ENCODE peak calls at places on chromosomes 1 and 21, in five cellular contexts. O is GM20000, M is progenitor cell of endocrine pancreas, Z is H1, J is A549. D is an unnamed sample.

GRCh38 chr1:233182587-233182986 is 112.9 kb downstream of the PCNX2 start:
- DNase-seq in J (no peak), M (no peak), Z (no peak), O (no peak), D (no peak)

GRCh38 chr1:40495315-40495903 is 13.2 kb upstream of the EXO5 start:
- DNase-seq in Z (no peak), M (no peak), J (no peak), O (no peak), D (no peak)

GRCh38 chr1:28517649-28517999 is 11.8 kb downstream of the RCC1 start:
- DNase-seq in O (no peak), M (no peak), Z (peak; percentile 66), J (no peak), D (no peak)

GRCh38 chr1:214657299-214657698 is 54.3 kb downstream of the CENPF start:
- DNase-seq in O (no peak), Z (no peak), J (no peak), M (no peak), D (no peak)

GRCh38 chr1:243713470-243714186 is 136.4 kb downstream of the AKT3 start:
- DNase-seq in M (no peak), Z (no peak), J (no peak), O (no peak), D (no peak)

GRCh38 chr1:211789641-211790464 is 40.7 kb downstream of the LPGAT1 start:
- DNase-seq in Z (no peak), J (no peak), O (no peak), M (no peak), D (no peak)

GRCh38 chr21:37658994-37659458 is 257.2 kb downstream of the KCNJ6 start:
- DNase-seq in J (peak; percentile 43), M (no peak), Z (no peak), O (no peak), D (no peak)

GRCh38 chr1:206766251-206766856 is 4.2 kb upstream of the IL19 start:
- DNase-seq in M (no peak), Z (no peak), J (no peak), O (peak; percentile 53), D (peak; percentile 45)

GRCh38 chr1:2555634-2556276 is 416 bp upstream of the TNFRSF14 start:
- DNase-seq in Z (no peak), O (peak; percentile 76), J (no peak), M (no peak), D (peak; percentile 79)

GRCh38 chr1:87174726-87175237 is 153.9 kb upstream of the LMO4 start:
- DNase-seq in J (no peak), Z (no peak), O (no peak), M (no peak), D (no peak)

GRCh38 chr21:28687571-28687970 is 305.1 kb downstream of the LTN1 start:
- DNase-seq in O (no peak), M (no peak), J (no peak), Z (no peak), D (no peak)

GRCh38 chr1:201551877-201552731 is 13.2 kb downstream of the NAV1 start:
- DNase-seq in Z (no peak), J (peak; percentile 57), O (no peak), M (no peak), D (no peak)

GRCh38 chr1:116504308-116505156 is 66.3 kb downstream of the CD58 start:
- DNase-seq in O (peak; percentile 83), M (no peak), Z (no peak), J (peak; percentile 8), D (peak; percentile 80)

GRCh38 chr1:204457665-204458064 is 36.9 kb downstream of the PIK3C2B start:
- DNase-seq in J (no peak), M (no peak), Z (no peak), O (no peak), D (no peak)

GRCh38 chr1:112674440-112674985 is at the start of gene MOV10:
- DNase-seq in J (peak; percentile 35), Z (peak; percentile 85), O (peak; percentile 81), M (peak; percentile 42), D (peak; percentile 79)

GRCh38 chr1:64933296-64934070 is 32.9 kb downstream of the JAK1 start:
- DNase-seq in Z (no peak), O (no peak), J (no peak), M (no peak), D (peak; percentile 17)

GRCh38 chr1:9256332-9256731 is 21.8 kb downstream of the H6PD start:
- DNase-seq in Z (no peak), J (no peak), M (no peak), O (no peak), D (no peak)

GRCh38 chr1:244843148-244843978 is 7.9 kb downstream of the COX20 start:
- DNase-seq in Z (no peak), O (no peak), M (no peak), J (no peak), D (no peak)

GRCh38 chr1:183278736-183279591 is 92.9 kb downstream of the LAMC2 start:
- DNase-seq in Z (no peak), M (no peak), J (no peak), O (no peak), D (no peak)

GRCh38 chr1:235207202-235207565 is 46.1 kb upstream of the RBM34 start:
- DNase-seq in O (no peak), J (no peak), Z (no peak), M (no peak), D (no peak)

GRCh38 chr1:198663996-198664789 is 25.4 kb downstream of the PTPRC start:
- DNase-seq in M (no peak), Z (no peak), J (no peak), O (no peak), D (no peak)

GRCh38 chr21:39726133-39726532 is 18.9 kb upstream of the IGSF5 start:
- DNase-seq in J (no peak), M (no peak), Z (no peak), O (no peak), D (no peak)

GRCh38 chr21:39715804-39716397 is 29.1 kb upstream of the IGSF5 start:
- DNase-seq in O (peak; percentile 37), M (peak; percentile 35), J (peak; percentile 8), Z (peak; percentile 73), D (peak; percentile 12)

GRCh38 chr21:39724944-39725343 is 20.0 kb upstream of the IGSF5 start:
- DNase-seq in Z (no peak), M (no peak), J (no peak), O (no peak), D (no peak)

GRCh38 chr21:39721885-39722284 is 23.1 kb upstream of the IGSF5 start:
- DNase-seq in M (no peak), Z (no peak), J (no peak), O (no peak), D (no peak)

DNA sequence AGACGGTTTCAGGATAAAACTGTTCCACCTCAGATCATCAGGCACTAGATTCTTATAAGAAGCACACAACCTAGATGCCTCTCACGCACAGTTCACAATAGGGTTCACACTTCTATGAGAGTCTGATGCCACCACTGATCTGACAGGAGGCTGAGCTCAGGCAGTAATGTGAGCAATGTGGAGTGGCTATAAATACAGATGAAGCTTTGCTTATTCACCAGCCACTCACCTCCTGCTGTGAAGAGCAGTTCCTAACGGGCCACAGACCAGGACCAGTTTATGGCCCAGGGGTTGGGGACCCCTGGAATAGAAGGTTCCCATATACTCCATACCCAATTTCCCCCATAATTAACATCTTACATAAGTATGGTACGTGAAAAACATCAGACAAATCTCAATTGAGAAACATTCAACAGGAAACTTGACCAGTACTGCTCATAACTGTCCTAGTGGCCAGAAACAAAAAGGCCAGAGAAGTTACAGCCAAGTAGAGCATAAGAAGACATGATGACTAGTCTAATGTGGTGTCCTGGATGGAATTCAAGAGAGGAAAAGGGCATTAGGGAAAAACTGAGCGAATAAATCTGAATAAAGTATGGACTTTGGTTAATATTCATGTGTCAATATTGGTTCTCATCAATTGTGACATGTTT is 24.7 kb upstream of the IGSF5 start:
- DNase-seq in O (no peak), M (no peak), Z (no peak), J (no peak), D (no peak)
- TF ChIP-seq CTCF in O (no peak), M (peak; percentile 15), Z (peak; percentile 14), J (no peak), D (no peak)

GRCh38 chr1:145859491-145860159 is 744 bp upstream of the PIAS3 start:
- DNase-seq in M (peak; percentile 70), Z (peak; percentile 88), O (peak; percentile 93), J (peak; percentile 93), D (peak; percentile 93)
- TF ChIP-seq CTCF in M (peak; percentile 23), Z (no peak), O (no peak), J (no peak), D (no peak)

GRCh38 chr1:182269097-182269496 is 122.5 kb downstream of the GLUL start:
- DNase-seq in M (no peak), O (no peak), J (no peak), Z (no peak), D (no peak)
- TF ChIP-seq CTCF in M (peak; percentile 30), O (no peak), J (no peak), Z (peak; percentile 26), D (no peak)

GRCh38 chr1:44239337-44239960 is 26.2 kb downstream of the DMAP1 start:
- DNase-seq in Z (peak; percentile 63), M (no peak), O (no peak), J (no peak), D (no peak)
- TF ChIP-seq CTCF in Z (peak; percentile 22), M (peak; percentile 23), O (no peak), J (no peak), D (no peak)

GRCh38 chr1:192563129-192563528 is 12.4 kb upstream of the RGS1 start:
- DNase-seq in O (no peak), J (no peak), Z (no peak), M (no peak), D (no peak)
- TF ChIP-seq CTCF in O (no peak), J (no peak), Z (no peak), M (no peak), D (no peak)

DNA sequence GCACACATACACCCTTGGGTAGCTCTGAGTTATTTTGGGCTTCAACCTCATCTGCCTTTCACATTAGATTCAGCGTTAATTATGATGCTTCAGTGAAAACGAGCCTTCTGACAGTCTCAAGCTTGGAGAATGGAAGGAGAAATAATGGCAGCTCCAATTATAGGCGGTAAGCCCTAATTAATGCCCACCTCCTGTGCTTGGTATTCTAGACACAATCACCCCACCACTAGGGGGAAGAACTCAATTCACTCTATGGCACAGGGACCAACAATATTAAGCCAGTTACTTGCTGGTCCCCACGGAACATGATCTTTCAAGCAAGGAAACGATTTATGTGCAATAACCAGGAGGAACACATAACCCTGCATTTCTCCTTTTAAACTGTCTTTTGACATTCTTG is 397.9 kb downstream of the BRINP2 start:
- DNase-seq in Z (no peak), J (no peak), O (no peak), M (no peak), D (no peak)
- TF ChIP-seq CTCF in Z (peak; percentile 47), J (no peak), O (no peak), M (peak; percentile 10), D (no peak)

GRCh38 chr1:91617242-91617837 is 116.7 kb downstream of the CDC7 start:
- DNase-seq in M (peak; percentile 33), O (peak; percentile 22), Z (peak; percentile 65), J (no peak), D (no peak)
- TF ChIP-seq CTCF in M (peak; percentile 54), O (no peak), Z (peak; percentile 57), J (no peak), D (peak; percentile 41)

DNA sequence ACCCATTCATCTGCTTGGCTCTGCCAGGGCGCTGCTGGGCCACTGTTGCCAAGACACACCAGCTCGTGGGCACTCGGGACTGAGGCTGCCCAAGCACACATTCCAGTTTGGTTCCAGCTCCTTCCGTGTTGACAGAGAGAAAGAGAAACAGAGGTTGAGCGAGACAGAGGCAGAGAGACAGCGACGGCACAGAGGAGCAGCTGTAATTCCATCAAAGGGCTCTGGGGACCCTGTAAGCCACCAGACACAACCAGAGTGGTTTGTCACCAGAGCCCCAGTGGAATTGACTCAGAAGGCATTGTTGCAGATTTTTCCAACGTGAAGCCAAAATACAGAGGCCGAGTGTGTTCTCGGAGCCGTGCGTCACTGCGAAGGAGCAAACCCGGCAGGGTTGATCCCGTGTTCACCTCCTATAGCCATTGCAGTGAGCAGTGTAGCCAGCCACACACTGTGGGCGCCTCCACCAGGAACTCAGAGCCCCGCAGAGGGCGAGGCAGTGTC is 33.5 kb downstream of the SYF2 start:
- DNase-seq in J (no peak), O (no peak), M (no peak), Z (no peak), D (peak; percentile 53)
- TF ChIP-seq CTCF in J (no peak), O (no peak), M (peak; percentile 30), Z (no peak), D (peak; percentile 2)